ENCODE peak calls at places on chromosomes 11 and 22, in seven cellular contexts. V is substantia nigra; R is uterus; C is T-helper 17 cell; M is activated CD4-positive, alpha-beta T cell treated with anti-CD3 and anti-CD28 coated beads, Interleukin-2, amount 50 U/mL, for 24 hours; N is AG09319; O is AG08396. U is an unnamed sample.

GRCh38 chr11:12053606-12054361 is 45.4 kb upstream of the DKK3 start:
- DNase-seq in M (no peak), V (no peak), N (peak; percentile 39), O (no peak), R (no peak), C (no peak), U (no peak)

GRCh38 chr11:17129003-17129402 is 51.5 kb upstream of the RPS13 start:
- DNase-seq in N (no peak), M (no peak), R (no peak), V (no peak), O (peak; percentile 14), C (no peak), U (no peak)

GRCh38 chr11:18310800-18311340 is 11.1 kb downstream of the HPS5 start:
- DNase-seq in V (no peak), M (no peak), R (no peak), O (no peak), N (peak; percentile 11), C (no peak), U (no peak)

GRCh38 chr11:118648291-118648690 is 31.2 kb downstream of the TREH start:
- DNase-seq in M (no peak), R (no peak), V (no peak), O (no peak), N (no peak), C (no peak), U (no peak)

GRCh38 chr22:48702573-48703264 is 1125.0 kb downstream of the BRD1 start:
- DNase-seq in O (no peak), R (no peak), N (no peak), C (no peak), M (no peak), V (peak; percentile 86), U (no peak)

GRCh38 chr22:30823015-30823370 is 128.3 kb downstream of the OSBP2 start:
- DNase-seq in V (peak; percentile 23), N (no peak), C (no peak), O (peak; percentile 42), M (no peak), R (no peak), U (no peak)

GRCh38 chr11:30730011-30730410 is 143.9 kb upstream of the MPPED2 start:
- DNase-seq in R (no peak), M (no peak), C (no peak), O (no peak), V (no peak), N (no peak), U (no peak)

GRCh38 chr22:39662677-39663034 is 92.1 kb downstream of the CACNA1I start:
- DNase-seq in C (no peak), R (no peak), V (no peak), O (no peak), M (no peak), N (no peak), U (no peak)

GRCh38 chr11:126613272-126613671 is 257.8 kb downstream of the ST3GAL4 start:
- DNase-seq in C (no peak), M (no peak), N (no peak), V (no peak), R (no peak), O (no peak), U (no peak)

GRCh38 chr11:4118107-4118506 is 23.5 kb downstream of the RRM1 start:
- DNase-seq in V (no peak), R (no peak), N (no peak), M (no peak), C (no peak), O (no peak), U (no peak)

GRCh38 chr22:50161508-50162390 is 8.8 kb upstream of the PANX2 start:
- DNase-seq in M (no peak), R (no peak), V (no peak), O (no peak), C (no peak), N (no peak), U (no peak)

GRCh38 chr11:107549253-107549953 is 16.1 kb downstream of the ALKBH8 start:
- DNase-seq in O (peak; percentile 22), M (no peak), N (no peak), R (no peak), V (no peak), C (no peak), U (no peak)

GRCh38 chr11:47308050-47308823 is 38.3 kb downstream of the MADD start:
- DNase-seq in M (no peak), R (no peak), O (no peak), V (no peak), C (no peak), N (no peak), U (no peak)

GRCh38 chr11:91921974-91922373 is 302.6 kb upstream of the FAT3 start:
- DNase-seq in M (no peak), N (no peak), V (no peak), R (no peak), C (no peak), O (no peak), U (no peak)

GRCh38 chr22:39526736-39527171 is 5.8 kb downstream of the RPS19BP1 start:
- DNase-seq in C (peak; percentile 31), V (no peak), O (no peak), M (no peak), N (no peak), R (no peak), U (no peak)

GRCh38 chr11:35141538-35141937 is 2.6 kb downstream of the CD44 start:
- DNase-seq in R (no peak), V (peak; percentile 16), N (no peak), O (no peak), M (no peak), C (no peak), U (no peak)

GRCh38 chr22:17891427-17892167 is 117.3 kb upstream of the BID start:
- DNase-seq in R (no peak), N (no peak), C (no peak), O (no peak), M (no peak), V (peak; percentile 78), U (no peak)

GRCh38 chr11:44030276-44030932 is 17.4 kb upstream of the ACCSL start:
- DNase-seq in C (no peak), M (no peak), O (no peak), N (no peak), R (peak; percentile 86), V (peak; percentile 32), U (peak; percentile 34)

GRCh38 chr11:45745065-45745811 is 59.7 kb upstream of the SLC35C1 start:
- DNase-seq in N (no peak), C (no peak), O (no peak), M (no peak), R (peak; percentile 49), V (peak; percentile 36), U (no peak)

GRCh38 chr11:28384418-28384817 is 276.2 kb downstream of the METTL15 start:
- DNase-seq in O (no peak), R (no peak), V (no peak), C (no peak), M (no peak), N (peak; percentile 79), U (no peak)

GRCh38 chr22:24059121-24059520 is 48.0 kb downstream of the CABIN1 start:
- DNase-seq in O (peak; percentile 81), N (peak; percentile 92), C (no peak), M (no peak), V (no peak), R (no peak), U (no peak)

GRCh38 chr22:31683181-31684105 is 21.4 kb upstream of the PISD start:
- DNase-seq in C (no peak), M (no peak), V (no peak), N (no peak), O (no peak), R (no peak), U (no peak)

GRCh38 chr11:2655834-2656622 is 43.8 kb downstream of the KCNQ1OT1 start:
- DNase-seq in C (no peak), M (no peak), O (peak; percentile 38), N (peak; percentile 15), V (no peak), R (no peak), U (no peak)

GRCh38 chr11:126793596-126793995 is 207.0 kb downstream of the KIRREL3 start:
- DNase-seq in M (no peak), C (no peak), R (no peak), V (no peak), O (no peak), N (no peak), U (no peak)

GRCh38 chr11:8947230-8947943 is 4.6 kb upstream of the ASCL3 start:
- DNase-seq in O (no peak), C (no peak), M (no peak), N (no peak), R (no peak), V (no peak), U (no peak)

GRCh38 chr11:64619811-64620285 is 28.8 kb downstream of the SLC22A12 start:
- DNase-seq in M (no peak), V (no peak), C (no peak), O (peak; percentile 51), N (no peak), R (peak; percentile 94), U (no peak)

GRCh38 chr22:39748877-39749276 is 144.7 kb downstream of the ENTHD1 start:
- DNase-seq in R (no peak), N (peak; percentile 29), V (no peak), M (no peak), O (peak; percentile 61), C (no peak), U (no peak)

GRCh38 chr11:133149698-133150097 is 382.6 kb downstream of the OPCML start:
- DNase-seq in M (no peak), O (no peak), V (no peak), N (no peak), R (no peak), C (no peak), U (no peak)

GRCh38 chr22:41672780-41673509 is 15.7 kb downstream of the SNU13 start:
- DNase-seq in N (no peak), M (no peak), R (no peak), V (no peak), C (no peak), O (no peak), U (no peak)

GRCh38 chr11:83549984-83550667 is 264.0 kb upstream of the CCDC90B start:
- DNase-seq in N (no peak), V (no peak), M (no peak), C (no peak), O (no peak), R (no peak), U (no peak)

U was measured in type B pancreatic cell.